ENCODE peak calls at places on chromosomes 6 and 20, in nine cellular contexts. H, O, K, D, F, W, X, L and J are unnamed samples.

GRCh38 chr6:31736768-31737314 is 511 bp upstream of the CLIC1 start:
- DNase-seq in W (no peak), H (no peak), O (no peak), X (no peak), L (no peak), F (no peak), K (no peak), D (no peak), J (no peak)

GRCh38 chr6:106700581-106700980 is 71.2 kb downstream of the QRSL1 start:
- DNase-seq in F (no peak), X (no peak), W (no peak), O (no peak), D (no peak), L (no peak), H (no peak), K (no peak), J (no peak)

GRCh38 chr6:106446983-106447382 is 86.5 kb downstream of the CRYBG1 start:
- DNase-seq in D (no peak), H (no peak), L (no peak), F (no peak), X (no peak), W (no peak), K (no peak), O (no peak), J (no peak)

GRCh38 chr20:46621492-46621891 is 29.8 kb downstream of the SLC13A3 start:
- DNase-seq in L (no peak), H (no peak), W (no peak), X (no peak), K (peak; percentile 23), D (no peak), O (no peak), F (no peak), J (no peak)

GRCh38 chr20:6632187-6632586 is 135.3 kb upstream of the BMP2 start:
- DNase-seq in F (no peak), O (peak; percentile 45), L (no peak), W (no peak), K (no peak), X (no peak), H (no peak), D (peak; percentile 31), J (no peak)

GRCh38 chr20:38835792-38836191 is 30.3 kb downstream of the PPP1R16B start:
- DNase-seq in H (peak; percentile 18), W (no peak), K (no peak), L (no peak), F (no peak), X (no peak), O (no peak), D (no peak), J (no peak)

GRCh38 chr6:55034752-55035151 is 139.6 kb upstream of the HCRTR2 start:
- DNase-seq in D (no peak), K (no peak), L (no peak), F (no peak), W (no peak), H (no peak), X (no peak), O (no peak), J (no peak)

GRCh38 chr20:57473246-57474042 is 51.5 kb downstream of the CTCFL start:
- DNase-seq in L (no peak), O (no peak), D (no peak), F (no peak), H (peak; percentile 37), X (no peak), W (peak; percentile 73), K (no peak), J (peak; percentile 68)

GRCh38 chr6:12485226-12485764 is 195.1 kb downstream of the EDN1 start:
- DNase-seq in O (no peak), K (no peak), L (no peak), W (no peak), D (no peak), H (no peak), F (no peak), X (no peak), J (no peak)

GRCh38 chr20:20362774-20363435 is 5.0 kb upstream of the INSM1 start:
- DNase-seq in W (no peak), D (no peak), K (no peak), F (no peak), H (no peak), L (no peak), X (peak; percentile 39), O (no peak), J (no peak)

GRCh38 chr6:25788305-25788922 is 33.9 kb downstream of the SLC17A4 start:
- DNase-seq in L (peak; percentile 26), K (peak; percentile 16), O (peak; percentile 39), W (peak; percentile 22), H (no peak), D (peak; percentile 49), X (peak; percentile 28), F (no peak), J (no peak)

GRCh38 chr6:1436334-1437306 is 47.2 kb downstream of the FOXF2 start:
- DNase-seq in K (peak; percentile 42), X (peak; percentile 64), D (peak; percentile 44), O (peak; percentile 62), H (peak; percentile 5), F (no peak), L (peak; percentile 56), W (peak; percentile 83), J (peak; percentile 65)

GRCh38 chr6:153493501-153493900 is 362.4 kb upstream of the RGS17 start:
- DNase-seq in X (no peak), O (no peak), W (no peak), K (no peak), D (no peak), F (no peak), H (no peak), L (no peak), J (no peak)

GRCh38 chr6:35077006-35077712 is 64.0 kb downstream of the TCP11 start:
- DNase-seq in K (no peak), L (no peak), F (no peak), W (no peak), O (peak; percentile 84), H (no peak), X (no peak), D (no peak), J (no peak)

GRCh38 chr20:36836591-36837329 is 39.2 kb upstream of the TLDC2 start:
- DNase-seq in H (peak; percentile 21), L (peak; percentile 65), F (no peak), D (no peak), W (peak; percentile 74), X (peak; percentile 61), K (peak; percentile 31), O (no peak), J (peak; percentile 47)

GRCh38 chr20:22796465-22797077 is 212.2 kb upstream of the FOXA2 start:
- DNase-seq in W (no peak), L (no peak), O (peak; percentile 10), D (peak; percentile 31), H (no peak), X (no peak), F (no peak), K (peak; percentile 38), J (peak; percentile 61)

GRCh38 chr6:140011537-140011936 is 637.1 kb upstream of the CITED2 start:
- DNase-seq in K (no peak), F (no peak), W (no peak), D (no peak), L (no peak), H (no peak), X (no peak), O (no peak), J (no peak)

GRCh38 chr6:103672169-103672568 is 1187.5 kb downstream of the HACE1 start:
- DNase-seq in F (no peak), O (peak; percentile 0), K (no peak), L (no peak), H (no peak), X (no peak), D (peak; percentile 17), W (no peak), J (peak; percentile 1)

GRCh38 chr20:60483371-60483770 is 525.1 kb downstream of the CDH26 start:
- DNase-seq in L (no peak), W (no peak), K (no peak), H (no peak), F (no peak), O (no peak), X (no peak), D (no peak), J (no peak)